ENCODE peak calls at places on chromosome 13, in eight cellular contexts. P is transverse colon, F is tibial nerve, R is breast epithelium, U is HCT116, D is heart left ventricle, E is right lobe of liver, S is spleen. C is an unnamed sample.

GRCh38 chr13:50678464-50679162 is 164.9 kb downstream of the DLEU7 start:
- DNase-seq in P (no peak), F (no peak), R (no peak), U (peak), D (no peak), E (no peak), S (no peak), C (no peak)

GRCh38 chr13:72244788-72245187 is 377.8 kb upstream of the DACH1 start:
- DNase-seq in P (no peak), F (no peak), R (no peak), U (no peak), D (no peak), E (no peak), S (no peak), C (no peak)

GRCh38 chr13:85512421-85512820 is 286.8 kb downstream of the SLITRK6 start:
- DNase-seq in P (no peak), F (no peak), R (no peak), U (no peak), D (no peak), E (no peak), S (no peak), C (no peak)

GRCh38 chr13:102800145-102801041 is 1.5 kb downstream of the BIVM start:
- DNase-seq in P (peak), F (peak), R (peak), U (peak), D (peak), E (peak), S (peak), C (peak)

GRCh38 chr13:52359534-52359933 is 46.4 kb downstream of the THSD1 start:
- DNase-seq in P (no peak), F (peak), R (no peak), U (no peak), D (no peak), E (no peak), S (no peak), C (no peak)

GRCh38 chr13:51645154-51645650 is 60.9 kb downstream of the WDFY2 start:
- DNase-seq in P (no peak), F (no peak), R (no peak), U (no peak), D (no peak), E (no peak), S (no peak), C (no peak)

GRCh38 chr13:37868691-37869505 is 674 bp downstream of the TRPC4 start:
- DNase-seq in P (no peak), F (no peak), R (no peak), U (no peak), D (no peak), E (no peak), S (no peak), C (no peak)

GRCh38 chr13:70107498-70108271 is at the start of gene ATXN8OS:
- DNase-seq in P (no peak), F (no peak), R (no peak), U (no peak), D (peak), E (peak), S (peak), C (no peak)

GRCh38 chr13:95323930-95324662 is 22.8 kb upstream of the ABCC4 start:
- DNase-seq in P (no peak), F (no peak), R (no peak), U (no peak), D (no peak), E (no peak), S (no peak), C (no peak)

GRCh38 chr13:20360835-20361412 is 128.8 kb upstream of the GJB6 start:
- DNase-seq in P (no peak), F (no peak), R (no peak), U (no peak), D (no peak), E (no peak), S (no peak), C (no peak)

GRCh38 chr13:109764474-109765292 is 21.7 kb downstream of the IRS2 start:
- DNase-seq in P (no peak), F (no peak), R (no peak), U (no peak), D (no peak), E (no peak), S (no peak), C (no peak)

GRCh38 chr13:62697702-62698101 is 1282.1 kb upstream of the PCDH20 start:
- DNase-seq in P (no peak), F (no peak), R (no peak), U (no peak), D (no peak), E (no peak), S (no peak), C (no peak)

GRCh38 chr13:61010358-61010757 is 405.3 kb downstream of the PCDH20 start:
- DNase-seq in P (no peak), F (no peak), R (no peak), U (no peak), D (no peak), E (no peak), S (no peak), C (no peak)

GRCh38 chr13:19572280-19572679 is 10.9 kb upstream of the TPTE2 start:
- DNase-seq in P (no peak), F (no peak), R (no peak), U (no peak), D (no peak), E (no peak), S (no peak), C (no peak)

GRCh38 chr13:105961438-105961837 is 574.0 kb downstream of the EFNB2 start:
- DNase-seq in P (no peak), F (no peak), R (no peak), U (no peak), D (no peak), E (no peak), S (no peak), C (no peak)

GRCh38 chr13:34465423-34465922 is 476.6 kb upstream of the NBEA start:
- DNase-seq in P (no peak), F (no peak), R (no peak), U (no peak), D (no peak), E (no peak), S (no peak), C (no peak)

GRCh38 chr13:99859178-99860177 is 112.1 kb downstream of the ZIC5 start:
- DNase-seq in P (peak), F (no peak), R (no peak), U (no peak), D (no peak), E (no peak), S (no peak), C (no peak)

GRCh38 chr13:32284927-32285632 is 30.1 kb downstream of the ZAR1L start:
- DNase-seq in P (no peak), F (peak), R (peak), U (peak), D (no peak), E (no peak), S (no peak), C (no peak)

GRCh38 chr13:22210134-22210930 is 539.5 kb downstream of the FGF9 start:
- DNase-seq in P (no peak), F (no peak), R (no peak), U (no peak), D (no peak), E (no peak), S (no peak), C (no peak)

GRCh38 chr13:62846302-62846701 is 1430.7 kb upstream of the PCDH20 start:
- DNase-seq in P (no peak), F (no peak), R (no peak), U (peak), D (no peak), E (no peak), S (no peak), C (no peak)

GRCh38 chr13:71880753-71881541 is 13.9 kb upstream of the DACH1 start:
- DNase-seq in P (no peak), F (no peak), R (no peak), U (no peak), D (no peak), E (no peak), S (no peak), C (no peak)

GRCh38 chr13:81874681-81875661 is 1534.0 kb upstream of the SPRY2 start:
- DNase-seq in P (no peak), F (no peak), R (no peak), U (no peak), D (no peak), E (no peak), S (no peak), C (no peak)

GRCh38 chr13:51765142-51765515 is 38.8 kb downstream of the DHRS12 start:
- DNase-seq in P (no peak), F (no peak), R (no peak), U (no peak), D (no peak), E (no peak), S (no peak), C (no peak)

GRCh38 chr13:21580736-21581135 is 23.2 kb downstream of the MICU2 start:
- DNase-seq in P (no peak), F (no peak), R (no peak), U (no peak), D (no peak), E (no peak), S (no peak), C (no peak)

GRCh38 chr13:23147264-23147663 is 33.5 kb upstream of the SGCG start:
- DNase-seq in P (no peak), F (no peak), R (no peak), U (no peak), D (no peak), E (no peak), S (no peak), C (no peak)

GRCh38 chr13:40149611-40150283 is 494.3 kb downstream of the COG6 start:
- DNase-seq in P (no peak), F (peak), R (no peak), U (no peak), D (no peak), E (no peak), S (no peak), C (no peak)

GRCh38 chr13:98468352-98468751 is 108.6 kb downstream of the STK24 start:
- DNase-seq in P (no peak), F (no peak), R (no peak), U (no peak), D (no peak), E (no peak), S (no peak), C (no peak)

GRCh38 chr13:101053289-101053688 is 363.0 kb downstream of the NALCN start:
- DNase-seq in P (no peak), F (no peak), R (no peak), U (no peak), D (no peak), E (no peak), S (no peak), C (no peak)

GRCh38 chr13:19060311-19061002 is 121.2 kb downstream of the TUBA3C start:
- DNase-seq in P (no peak), F (no peak), R (no peak), U (no peak), D (peak), E (no peak), S (no peak), C (peak)

GRCh38 chr13:51845574-51846318 is 769 bp upstream of the TMEM272 start:
- DNase-seq in P (no peak), F (no peak), R (no peak), U (no peak), D (no peak), E (no peak), S (no peak), C (no peak)

GRCh38 chr13:37491661-37492060 is 106.9 kb downstream of the POSTN start:
- DNase-seq in P (no peak), F (no peak), R (no peak), U (no peak), D (no peak), E (no peak), S (no peak), C (no peak)

GRCh38 chr13:95099541-95099940 is 201.7 kb downstream of the ABCC4 start:
- DNase-seq in P (no peak), F (no peak), R (no peak), U (no peak), D (no peak), E (no peak), S (no peak), C (no peak)

GRCh38 chr13:77548594-77548993 is 13.1 kb downstream of the SCEL start:
- DNase-seq in P (no peak), F (no peak), R (no peak), U (no peak), D (no peak), E (no peak), S (no peak), C (no peak)
- H3K4me3 ChIP-seq in P (no peak), F (no peak), R (no peak), U (no peak), D (no peak), E (no peak), S (no peak), C (no peak)

GRCh38 chr13:48978942-48979601 is 3.4 kb downstream of the FNDC3A start:
- DNase-seq in P (no peak), F (no peak), R (no peak), U (no peak), D (no peak), E (no peak), S (no peak), C (no peak)

GRCh38 chr13:48985751-48986150 is 10.0 kb downstream of the FNDC3A start:
- DNase-seq in P (no peak), F (no peak), R (no peak), U (no peak), D (no peak), E (no peak), S (no peak), C (no peak)

GRCh38 chr13:48977973-48978372 is 2.3 kb downstream of the FNDC3A start:
- DNase-seq in P (no peak), F (no peak), R (no peak), U (no peak), D (no peak), E (no peak), S (no peak), C (no peak)

GRCh38 chr13:48979892-48980291 is 4.2 kb downstream of the FNDC3A start:
- DNase-seq in P (no peak), F (no peak), R (no peak), U (no peak), D (no peak), E (no peak), S (no peak), C (no peak)

GRCh38 chr13:48983331-48983730 is 7.6 kb downstream of the FNDC3A start:
- DNase-seq in P (no peak), F (no peak), R (no peak), U (no peak), D (no peak), E (no peak), S (no peak), C (no peak)
- TF ChIP-seq POLR2A in P (no peak), F (no peak), R (no peak), U (no peak), D (no peak), E (no peak), S (no peak), C (no peak)

GRCh38 chr13:42990991-42991891 is 800 bp downstream of the EPSTI1 start:
- DNase-seq in P (no peak), F (no peak), R (no peak), U (no peak), D (no peak), E (no peak), S (peak), C (no peak)

GRCh38 chr13:42991892-42992584 is at the start of gene EPSTI1:
- DNase-seq in P (peak), F (peak), R (peak), U (no peak), D (peak), E (peak), S (peak), C (peak)

GRCh38 chr13:42990147-42990990 is 1.7 kb downstream of the EPSTI1 start:
- DNase-seq in P (no peak), F (no peak), R (no peak), U (no peak), D (no peak), E (no peak), S (no peak), C (no peak)

GRCh38 chr13:42994878-42995277 is 2.8 kb upstream of the EPSTI1 start:
- DNase-seq in P (no peak), F (no peak), R (no peak), U (no peak), D (no peak), E (no peak), S (no peak), C (no peak)

GRCh38 chr13:42992585-42993122 is 613 bp upstream of the EPSTI1 start:
- DNase-seq in P (no peak), F (no peak), R (no peak), U (no peak), D (no peak), E (no peak), S (no peak), C (no peak)
- H3K4me3 ChIP-seq in P (peak), F (peak), R (peak), U (peak), D (peak), E (peak), S (peak), C (no peak)

GRCh38 chr13:113971471-113972231 is 2.2 kb downstream of the C13orf46 start:
- DNase-seq in P (no peak), F (no peak), R (no peak), U (no peak), D (peak), E (peak), S (peak), C (peak)

GRCh38 chr13:113972451-113973217 is 1.2 kb downstream of the C13orf46 start:
- DNase-seq in P (no peak), F (no peak), R (no peak), U (no peak), D (peak), E (peak), S (peak), C (no peak)

GRCh38 chr13:113969311-113969972 is 4.4 kb downstream of the C13orf46 start:
- DNase-seq in P (no peak), F (no peak), R (no peak), U (no peak), D (peak), E (peak), S (peak), C (no peak)

GRCh38 chr13:113969973-113970611 is 3.8 kb downstream of the C13orf46 start:
- DNase-seq in P (peak), F (no peak), R (peak), U (no peak), D (peak), E (peak), S (peak), C (no peak)

DNA sequence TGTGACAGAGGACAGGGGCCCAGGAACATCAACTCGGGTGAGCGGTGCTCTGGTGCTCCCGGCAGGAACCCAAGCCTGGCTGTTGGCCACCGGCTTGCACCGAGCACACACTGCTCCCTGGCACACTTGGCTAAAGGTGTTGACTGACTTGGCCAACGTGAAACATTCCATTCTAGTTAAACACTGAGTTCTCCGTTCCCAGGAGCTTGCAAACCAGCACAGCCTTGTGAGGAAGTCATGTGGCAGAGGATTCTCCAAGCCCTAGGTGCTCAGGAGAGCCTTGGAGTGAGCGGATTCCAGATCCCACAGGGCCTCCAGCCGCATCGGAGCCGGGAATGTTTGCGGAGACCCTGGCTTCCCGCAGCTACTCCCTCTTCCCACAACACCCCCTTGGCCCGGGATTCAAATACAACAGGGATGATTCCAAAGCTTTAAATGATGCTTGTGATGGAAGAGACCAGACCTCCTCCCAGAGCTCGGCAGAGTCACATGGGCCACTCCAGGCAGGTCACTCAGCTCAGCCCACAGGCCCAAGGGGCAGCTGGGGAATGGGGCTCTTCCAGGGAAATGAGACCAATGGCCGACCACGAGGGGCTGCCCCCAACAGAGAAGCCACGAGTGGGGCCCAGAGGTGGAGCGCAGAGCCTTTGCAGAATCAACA is 2.9 kb downstream of the C13orf46 start:
- DNase-seq in P (peak), F (peak), R (peak), U (no peak), D (peak), E (peak), S (peak), C (peak)
- TF ChIP-seq POLR2A in P (no peak), F (no peak), R (no peak), U (no peak), D (no peak), E (peak), S (no peak), C (no peak)

GRCh38 chr13:74768521-74769090 is 634.4 kb upstream of the KLF12 start:
- DNase-seq in P (no peak), F (no peak), R (no peak), U (no peak), D (no peak), E (no peak), S (no peak), C (no peak)

GRCh38 chr13:74767031-74767430 is 632.8 kb upstream of the KLF12 start:
- DNase-seq in P (no peak), F (no peak), R (no peak), U (no peak), D (no peak), E (no peak), S (no peak), C (no peak)

GRCh38 chr13:74771964-74772363 is 637.8 kb upstream of the KLF12 start:
- DNase-seq in P (no peak), F (no peak), R (no peak), U (no peak), D (no peak), E (no peak), S (no peak), C (no peak)

GRCh38 chr13:74773263-74773662 is 639.1 kb upstream of the KLF12 start:
- DNase-seq in P (no peak), F (no peak), R (no peak), U (no peak), D (no peak), E (no peak), S (no peak), C (no peak)

DNA sequence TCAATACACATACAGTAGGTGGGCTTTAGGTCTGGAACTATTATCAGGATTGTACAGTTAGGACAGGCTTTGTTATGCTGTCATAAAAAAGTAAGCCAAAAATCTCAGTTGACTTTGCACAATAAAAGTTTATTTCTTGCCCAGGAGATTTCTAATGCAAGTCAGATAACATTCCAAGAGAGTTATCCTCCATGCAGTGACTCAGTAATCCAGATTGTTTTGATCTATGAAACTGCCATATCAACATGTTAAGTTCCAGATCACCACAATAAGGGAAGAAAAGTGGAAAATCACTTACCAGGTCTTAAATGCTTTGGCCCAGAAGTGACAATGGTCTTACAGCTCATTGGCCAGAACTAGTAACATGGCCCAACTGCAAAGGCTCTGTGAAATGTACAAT is 636.2 kb upstream of the KLF12 start:
- DNase-seq in P (no peak), F (no peak), R (no peak), U (no peak), D (no peak), E (no peak), S (no peak), C (no peak)
- H3K4me3 ChIP-seq in P (no peak), F (no peak), R (no peak), U (no peak), D (no peak), E (no peak), S (no peak), C (no peak)

DNA sequence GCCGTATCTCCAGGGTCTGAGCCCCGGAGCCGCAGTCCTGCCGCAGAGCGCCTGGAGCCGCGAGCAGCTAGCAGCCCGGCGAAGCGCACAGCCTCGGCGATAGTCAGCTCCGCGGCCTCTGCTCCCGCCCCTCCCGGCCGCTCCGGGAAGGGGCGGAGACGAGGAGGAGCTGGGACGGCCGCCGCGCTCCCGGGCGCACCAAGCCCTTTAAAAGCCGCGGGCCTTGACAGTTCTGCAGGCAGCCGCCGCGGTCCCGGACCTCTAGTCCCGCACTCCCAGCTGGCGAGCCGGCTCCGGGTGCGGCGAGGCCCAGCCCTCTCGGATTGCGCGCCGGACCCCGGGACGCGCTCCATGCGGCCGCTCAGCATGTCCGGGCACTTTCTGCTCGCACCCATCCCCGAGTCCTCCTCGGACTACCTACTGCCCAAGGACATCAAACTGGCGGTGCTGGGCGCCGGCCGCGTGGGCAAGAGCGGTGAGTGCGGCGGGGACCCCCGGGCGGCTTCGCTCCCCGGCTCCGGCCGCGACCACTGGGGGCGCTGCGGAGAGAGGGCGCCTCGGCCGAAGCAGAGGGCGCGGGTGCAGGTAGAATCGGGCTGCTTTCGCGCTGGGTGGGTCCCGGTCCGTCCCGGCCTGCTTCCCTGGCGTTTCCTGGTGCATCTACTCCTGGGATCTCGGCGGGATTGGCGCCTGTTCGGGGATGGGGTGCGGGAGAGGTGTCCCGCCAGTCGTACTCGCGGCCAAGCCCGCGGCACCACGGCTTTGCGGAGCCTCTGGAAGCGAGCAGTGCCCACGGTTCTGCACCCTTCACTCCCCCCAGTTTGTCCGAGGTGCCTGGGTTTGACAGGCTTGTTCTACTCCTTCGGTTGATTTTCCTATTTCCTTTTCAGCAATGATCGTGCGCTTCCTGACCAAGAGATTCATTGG is at the start of gene RASL11A:
- DNase-seq in P (peak), F (peak), R (peak), U (peak), D (peak), E (peak), S (peak), C (peak)
- TF ChIP-seq POLR2A in P (peak), F (peak), R (no peak), U (peak), D (no peak), E (peak), S (peak), C (no peak)

C was measured in lower leg skin.